ENCODE peak calls at places on chromosomes 3 and 15, in nine cellular contexts. O, V, X, P, B, C, G, Y and J are unnamed samples.

GRCh38 chr3:11335056-11335608 is 62.9 kb downstream of the ATG7 start:
- DNase-seq in O (peak), V (peak), X (peak), P (no peak), B (peak), C (no peak), G (peak), Y (peak), J (peak)

GRCh38 chr3:15497984-15498383 is 23.5 kb downstream of the COLQ start:
- DNase-seq in O (no peak), V (no peak), X (no peak), P (no peak), B (no peak), C (no peak), G (no peak), Y (no peak), J (no peak)

GRCh38 chr15:90931737-90932659 is at the start of gene HDDC3:
- DNase-seq in O (peak), V (peak), X (peak), P (peak), B (peak), C (peak), G (peak), Y (no peak), J (peak)

GRCh38 chr3:24318668-24319287 is 175.9 kb downstream of the THRB start:
- DNase-seq in O (no peak), V (peak), X (peak), P (no peak), B (peak), C (no peak), G (peak), Y (no peak), J (peak)

GRCh38 chr3:187610926-187611545 is 59.2 kb downstream of the SST start:
- DNase-seq in O (no peak), V (peak), X (peak), P (no peak), B (peak), C (no peak), G (no peak), Y (peak), J (peak)

GRCh38 chr15:44489464-44489863 is 47.5 kb upstream of the EIF3J start:
- DNase-seq in O (peak), V (peak), X (peak), P (no peak), B (peak), C (no peak), G (peak), Y (peak), J (peak)

GRCh38 chr3:116441652-116442051 is 3.6 kb downstream of the LSAMP start:
- DNase-seq in O (no peak), V (no peak), X (no peak), P (no peak), B (no peak), C (no peak), G (no peak), Y (no peak), J (no peak)

GRCh38 chr3:102006812-102007485 is 157.6 kb downstream of the NFKBIZ start:
- DNase-seq in O (peak), V (peak), X (peak), P (peak), B (peak), C (no peak), G (peak), Y (peak), J (peak)

GRCh38 chr3:13231781-13232515 is 158.7 kb upstream of the IQSEC1 start:
- DNase-seq in O (no peak), V (no peak), X (no peak), P (no peak), B (no peak), C (no peak), G (no peak), Y (no peak), J (no peak)

GRCh38 chr15:37035349-37035748 is 65.0 kb downstream of the MEIS2 start:
- DNase-seq in O (no peak), V (peak), X (no peak), P (no peak), B (no peak), C (no peak), G (no peak), Y (no peak), J (peak)

GRCh38 chr3:103166890-103167289 is 732.1 kb downstream of the ZPLD1 start:
- DNase-seq in O (no peak), V (no peak), X (no peak), P (no peak), B (no peak), C (no peak), G (no peak), Y (no peak), J (no peak)

GRCh38 chr3:121916189-121916588 is 22.0 kb downstream of the SLC15A2 start:
- DNase-seq in O (no peak), V (no peak), X (no peak), P (no peak), B (no peak), C (no peak), G (no peak), Y (no peak), J (no peak)

GRCh38 chr15:78216276-78217229 is 17.8 kb downstream of the ACSBG1 start:
- DNase-seq in O (no peak), V (peak), X (peak), P (peak), B (no peak), C (no peak), G (peak), Y (no peak), J (peak)

GRCh38 chr3:19213608-19214220 is 65.4 kb downstream of the KCNH8 start:
- DNase-seq in O (peak), V (no peak), X (no peak), P (no peak), B (no peak), C (no peak), G (no peak), Y (no peak), J (no peak)

GRCh38 chr3:14252321-14253021 is 73.9 kb downstream of the LSM3 start:
- DNase-seq in O (no peak), V (no peak), X (no peak), P (no peak), B (no peak), C (no peak), G (no peak), Y (no peak), J (no peak)

GRCh38 chr15:67068724-67069400 is 3.5 kb downstream of the SMAD3 start:
- DNase-seq in O (no peak), V (peak), X (peak), P (no peak), B (no peak), C (no peak), G (no peak), Y (no peak), J (peak)

GRCh38 chr15:77419050-77419835 is 661 bp downstream of the PEAK1 start:
- DNase-seq in O (peak), V (peak), X (peak), P (peak), B (peak), C (no peak), G (peak), Y (no peak), J (peak)

GRCh38 chr15:42675021-42675420 is 61.9 kb downstream of the CDAN1 start:
- DNase-seq in O (no peak), V (no peak), X (no peak), P (no peak), B (no peak), C (no peak), G (no peak), Y (no peak), J (no peak)

DNA sequence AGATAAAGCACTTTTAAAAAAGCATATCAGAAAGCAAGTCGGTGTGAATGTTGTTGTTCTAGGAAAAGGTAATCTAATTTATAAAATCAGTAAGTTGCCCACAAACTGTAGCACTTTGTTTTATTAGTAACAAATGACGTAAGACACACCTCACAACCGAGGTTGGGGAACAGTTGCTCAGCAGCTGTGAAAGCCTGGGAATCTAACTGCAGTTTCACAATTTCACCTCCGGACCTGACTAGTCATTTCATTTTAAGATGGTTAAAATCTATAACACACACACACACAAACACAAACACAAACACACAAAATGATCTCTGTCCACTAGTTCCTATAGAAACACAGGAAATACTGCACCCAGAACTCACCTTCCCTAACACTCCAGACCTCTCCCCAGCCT is 406.7 kb upstream of the NR2F2 start:
- DNase-seq in O (no peak), V (peak), X (no peak), P (no peak), B (no peak), C (no peak), G (no peak), Y (no peak), J (no peak)
- TF ChIP-seq CTCF in O (no peak), V (no peak), X (no peak), P (no peak), B (no peak), C (no peak), G (no peak), Y (no peak), J (no peak)

GRCh38 chr3:38139652-38140051 is 1.2 kb downstream of the MYD88 start:
- DNase-seq in O (no peak), V (no peak), X (no peak), P (no peak), B (no peak), C (no peak), G (no peak), Y (no peak), J (no peak)

GRCh38 chr3:38140326-38141172 is 2.1 kb downstream of the MYD88 start:
- DNase-seq in O (no peak), V (no peak), X (no peak), P (no peak), B (no peak), C (no peak), G (no peak), Y (no peak), J (no peak)

GRCh38 chr3:38138347-38139190 is at the start of gene MYD88:
- DNase-seq in O (peak), V (peak), X (peak), P (peak), B (peak), C (peak), G (peak), Y (no peak), J (peak)

GRCh38 chr3:38137615-38138346 is 680 bp upstream of the MYD88 start:
- DNase-seq in O (peak), V (no peak), X (no peak), P (peak), B (peak), C (no peak), G (no peak), Y (peak), J (no peak)

GRCh38 chr3:38139191-38139590 is 730 bp downstream of the MYD88 start:
- DNase-seq in O (no peak), V (no peak), X (no peak), P (no peak), B (peak), C (no peak), G (peak), Y (no peak), J (no peak)
- H3K4me3 ChIP-seq in O (peak), V (peak), X (peak), P (peak), B (peak), C (peak), G (peak), Y (peak), J (peak)

DNA sequence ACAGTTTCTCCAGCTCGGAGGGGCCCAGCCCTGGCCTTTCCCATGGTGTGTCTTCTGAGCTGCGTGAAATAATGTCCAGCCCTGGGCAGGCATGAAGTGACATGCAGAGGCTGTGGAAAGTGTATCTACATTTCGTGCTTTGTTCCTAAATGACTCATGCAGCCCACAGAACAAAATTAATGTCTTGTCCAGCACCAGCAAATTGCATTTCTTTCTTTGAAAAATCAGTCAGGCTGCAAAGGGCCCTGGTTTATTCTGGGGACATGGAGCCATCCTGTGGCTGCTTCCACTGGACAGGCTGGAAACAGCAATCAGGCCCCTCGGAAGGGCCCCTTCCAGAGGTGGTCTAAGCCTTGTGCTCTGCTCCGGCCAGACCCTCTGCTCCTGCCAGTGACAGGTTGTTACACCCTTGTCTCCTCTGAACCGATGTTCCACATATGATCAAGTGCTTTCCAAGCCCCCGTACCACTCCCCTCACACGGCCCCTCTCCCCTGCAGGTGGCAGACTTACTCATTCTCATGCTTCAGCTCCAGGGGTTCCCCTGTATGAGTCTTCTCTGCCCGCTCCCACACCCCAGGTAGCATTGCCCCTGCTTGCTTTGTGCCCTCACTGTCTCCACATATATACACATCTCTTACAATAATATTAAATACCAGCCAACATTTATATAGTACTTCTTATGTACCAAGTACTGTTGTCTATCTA is 33.7 kb downstream of the CRYGS start:
- DNase-seq in O (no peak), V (no peak), X (peak), P (no peak), B (peak), C (no peak), G (peak), Y (no peak), J (no peak)
- TF ChIP-seq CTCF in O (no peak), V (no peak), X (no peak), P (no peak), B (no peak), C (no peak), G (no peak), Y (no peak), J (no peak)

GRCh38 chr3:135034291-135034768 is 239.3 kb downstream of the EPHB1 start:
- DNase-seq in O (no peak), V (no peak), X (no peak), P (no peak), B (no peak), C (no peak), G (no peak), Y (no peak), J (no peak)
- H3K4me3 ChIP-seq in O (no peak), V (no peak), X (no peak), P (no peak), B (no peak), C (no peak), G (no peak), Y (no peak), J (no peak)